ENCODE peak calls at places on chromosomes 16 and 17, in eight cellular contexts. W is HCT116, P is suprapubic skin, K is GM23338, N is HepG2, X is HL-60, I is GM12878, T is upper lobe of left lung. F is an unnamed sample.

GRCh38 chr16:56525154-56525720 is 5.4 kb upstream of the BBS2 start:
- DNase-seq in W (no peak), T (peak), X (no peak), N (no peak), K (no peak), I (no peak), P (no peak), F (no peak)

GRCh38 chr16:15650698-15651161 is 685 bp downstream of the NDE1 start:
- DNase-seq in P (no peak), I (no peak), W (no peak), X (no peak), T (no peak), K (peak), N (no peak), F (no peak)

GRCh38 chr16:24552705-24553104 is 13.3 kb downstream of the RBBP6 start:
- DNase-seq in W (no peak), K (no peak), N (no peak), I (no peak), P (no peak), T (no peak), X (no peak), F (no peak)

GRCh38 chr17:16521070-16521727 is 29.2 kb upstream of the LRRC75A start:
- DNase-seq in P (peak), N (peak), T (no peak), I (peak), W (peak), K (peak), X (peak), F (peak)

GRCh38 chr16:4694664-4695451 is 1.5 kb downstream of the NUDT16L1 start:
- DNase-seq in K (no peak), P (no peak), W (no peak), N (no peak), T (no peak), I (no peak), X (no peak), F (no peak)

GRCh38 chr17:41494524-41494923 is 4.8 kb upstream of the KRT36 start:
- DNase-seq in N (peak), P (no peak), K (no peak), I (no peak), T (no peak), X (no peak), W (no peak), F (no peak)

GRCh38 chr16:89711601-89712475 is 8.9 kb downstream of the VPS9D1 start:
- DNase-seq in N (no peak), P (no peak), K (peak), W (peak), I (no peak), X (no peak), T (peak), F (peak)

GRCh38 chr16:78281115-78281514 is 181.7 kb downstream of the WWOX start:
- DNase-seq in N (no peak), K (no peak), T (no peak), W (no peak), I (no peak), X (no peak), P (no peak), F (no peak)

GRCh38 chr16:78183886-78184553 is 84.6 kb downstream of the WWOX start:
- DNase-seq in I (no peak), N (no peak), W (no peak), P (no peak), K (no peak), T (no peak), X (no peak), F (no peak)

GRCh38 chr16:77409311-77409710 is 25.5 kb downstream of the ADAMTS18 start:
- DNase-seq in X (no peak), K (no peak), W (no peak), P (no peak), T (no peak), N (no peak), I (no peak), F (no peak)

GRCh38 chr17:72407336-72408121 is 286.7 kb downstream of the SOX9 start:
- DNase-seq in W (peak), T (no peak), X (no peak), N (no peak), P (no peak), K (peak), I (no peak), F (peak)

GRCh38 chr17:81043319-81043724 is 8.4 kb downstream of the BAIAP2 start:
- DNase-seq in T (peak), N (no peak), K (no peak), X (no peak), P (no peak), W (no peak), I (no peak), F (no peak)

GRCh38 chr17:81042606-81043005 is 7.7 kb downstream of the BAIAP2 start:
- DNase-seq in T (peak), I (no peak), N (no peak), P (no peak), X (no peak), K (no peak), W (no peak), F (no peak)

GRCh38 chr17:81044428-81044763 is 9.4 kb downstream of the BAIAP2 start:
- DNase-seq in T (no peak), K (no peak), N (no peak), W (no peak), P (no peak), I (no peak), X (no peak), F (no peak)

GRCh38 chr17:81044764-81045589 is 10.0 kb downstream of the BAIAP2 start:
- DNase-seq in T (peak), K (no peak), N (peak), W (no peak), I (no peak), P (peak), X (no peak), F (peak)

DNA sequence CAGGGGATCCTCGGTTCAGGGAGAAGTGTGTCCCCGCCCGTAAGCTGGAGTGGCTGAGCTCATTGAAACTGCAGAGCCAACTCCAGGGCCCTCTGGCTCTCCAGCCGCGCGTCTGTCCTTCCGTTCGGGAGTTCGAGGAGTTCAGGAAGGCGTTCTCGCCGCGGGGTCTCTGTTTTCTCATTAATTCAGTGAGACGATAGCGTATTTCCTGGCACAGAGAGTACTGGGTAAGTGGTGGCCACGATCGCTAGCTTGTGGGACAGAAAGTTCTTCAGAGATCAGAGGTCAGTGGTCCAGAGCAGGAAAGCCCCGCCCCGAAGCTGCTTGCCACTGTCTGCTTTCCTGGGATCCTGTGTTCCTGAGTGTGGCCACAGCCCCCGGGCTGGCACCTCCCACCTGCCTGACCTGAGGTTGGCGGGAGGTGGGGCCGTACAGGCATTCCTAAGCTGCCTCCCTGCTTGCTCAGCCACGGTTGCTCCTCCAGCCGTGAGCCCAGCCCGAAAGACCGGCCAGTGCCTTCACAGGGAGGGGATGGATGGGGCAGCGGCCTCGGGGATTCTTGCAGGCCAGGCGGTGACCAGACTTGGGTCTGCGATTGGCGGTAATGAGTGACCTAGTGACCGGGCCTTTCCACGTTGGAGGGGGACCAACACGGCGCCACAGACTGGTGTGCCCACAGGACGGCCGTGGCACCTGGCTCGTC is 8.9 kb downstream of the BAIAP2 start:
- DNase-seq in I (no peak), N (peak), P (no peak), T (peak), K (peak), W (peak), X (no peak), F (no peak)
- TF ChIP-seq POLR2AphosphoS5 in I (no peak), N (peak), P (no peak), T (peak), K (no peak), W (no peak), X (no peak), F (no peak)

GRCh38 chr16:11032922-11033291 is 88.5 kb downstream of the CLEC16A start:
- DNase-seq in T (no peak), I (no peak), K (peak), N (no peak), W (no peak), X (no peak), P (no peak), F (peak)
- TF ChIP-seq POLR2AphosphoS5 in T (peak), I (no peak), K (no peak), N (no peak), W (no peak), X (no peak), P (no peak), F (no peak)

GRCh38 chr16:28842696-28843095 is 3.5 kb downstream of the TUFM start:
- DNase-seq in K (no peak), P (no peak), X (no peak), W (no peak), I (no peak), T (no peak), N (no peak), F (no peak)
- TF ChIP-seq POLR2AphosphoS5 in K (no peak), P (no peak), X (no peak), W (no peak), I (peak), T (no peak), N (no peak), F (no peak)

DNA sequence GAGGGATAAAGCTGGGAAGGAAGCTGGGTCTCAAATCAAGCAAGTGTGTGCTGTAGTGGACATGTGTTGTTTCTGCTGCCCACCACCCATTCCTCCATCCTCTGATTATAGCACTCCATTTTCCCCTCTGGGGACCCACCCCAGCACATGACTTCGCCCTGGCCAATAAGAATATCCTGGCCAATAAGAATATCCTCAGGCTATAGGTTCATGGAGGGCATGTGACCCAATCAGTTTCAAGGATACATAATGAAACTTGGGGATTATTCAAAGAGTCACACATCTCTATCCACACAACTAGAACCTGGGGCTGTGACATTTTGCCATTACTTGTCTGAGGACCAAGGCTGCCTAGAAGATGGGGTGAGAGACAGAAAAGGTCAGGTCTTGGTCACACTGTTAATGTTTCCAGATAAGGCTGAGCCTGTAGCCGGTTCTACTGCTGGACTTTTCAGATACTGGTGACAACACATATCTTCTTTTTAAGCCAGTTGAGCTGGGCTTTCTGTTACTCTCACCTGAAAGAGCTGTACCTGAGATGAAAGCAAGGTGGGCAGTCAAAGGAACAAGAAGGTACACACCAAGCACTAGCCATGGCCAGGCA is 33.7 kb downstream of the MYO18A start:
- DNase-seq in N (no peak), T (no peak), K (no peak), P (no peak), W (no peak), X (no peak), I (no peak), F (no peak)
- TF ChIP-seq POLR2AphosphoS5 in N (no peak), T (no peak), K (no peak), P (no peak), W (no peak), X (no peak), I (no peak), F (no peak)

F was measured in transverse colon.